ENCODE peak calls at places on chromosome 2, in five cellular contexts. A is lower lobe of right lung; O is brain microvascular endothelial cell; J is CD8-positive, alpha-beta memory T cell; X is keratinocyte. V is an unnamed sample.

GRCh38 chr2:19435815-19436214 is 77.4 kb upstream of the OSR1 start:
- DNase-seq in X (no peak), A (no peak), J (no peak), O (no peak), V (no peak)

GRCh38 chr2:157329524-157329923 is 3.9 kb upstream of the ERMN start:
- DNase-seq in A (no peak), O (no peak), X (no peak), J (no peak), V (no peak)

GRCh38 chr2:152647417-152648010 is 69.7 kb downstream of the PRPF40A start:
- DNase-seq in J (no peak), O (no peak), X (no peak), A (peak), V (no peak)

GRCh38 chr2:26529406-26530070 is 51.6 kb upstream of the OTOF start:
- DNase-seq in X (no peak), O (no peak), A (no peak), J (no peak), V (no peak)

GRCh38 chr2:119425620-119426395 is 5.8 kb upstream of the TMEM37 start:
- DNase-seq in A (no peak), X (no peak), J (no peak), O (no peak), V (no peak)

GRCh38 chr2:220579452-220579851 is 952.0 kb downstream of the SLC4A3 start:
- DNase-seq in X (no peak), O (no peak), J (no peak), A (no peak), V (no peak)

GRCh38 chr2:26033270-26033768 is 565 bp upstream of the RAB10 start:
- DNase-seq in O (peak), X (peak), J (no peak), A (peak), V (peak)

GRCh38 chr2:175976758-175977157 is 25.3 kb downstream of the LNPK start:
- DNase-seq in J (no peak), A (no peak), X (no peak), O (peak), V (no peak)

GRCh38 chr2:113198790-113199612 is 25.2 kb downstream of the PSD4 start:
- DNase-seq in J (peak), A (peak), X (no peak), O (peak), V (peak)

GRCh38 chr2:167509585-167509984 is 621.3 kb downstream of the XIRP2 start:
- DNase-seq in J (no peak), O (peak), X (no peak), A (no peak), V (peak)

GRCh38 chr2:10915731-10916331 is 4.1 kb downstream of the KCNF1 start:
- DNase-seq in O (no peak), X (no peak), A (no peak), J (no peak), V (no peak)

GRCh38 chr2:129903586-129904425 is 75.7 kb upstream of the RAB6C start:
- DNase-seq in J (no peak), O (no peak), A (no peak), X (no peak), V (no peak)

GRCh38 chr2:74958277-74959105 is at the start of gene POLE4:
- DNase-seq in X (peak), J (peak), O (peak), A (peak), V (peak)

GRCh38 chr2:19474128-19474527 is 115.7 kb upstream of the OSR1 start:
- DNase-seq in A (no peak), O (no peak), X (no peak), J (peak), V (peak)

GRCh38 chr2:205892141-205893064 is 193.6 kb downstream of the INO80D start:
- DNase-seq in A (peak), J (peak), O (no peak), X (peak), V (no peak)

GRCh38 chr2:136495636-136496035 is 269.7 kb upstream of the THSD7B start:
- DNase-seq in X (no peak), A (no peak), J (no peak), O (no peak), V (no peak)

GRCh38 chr2:42202299-42203008 is 33.3 kb downstream of the EML4 start:
- DNase-seq in A (no peak), X (no peak), J (no peak), O (peak), V (no peak)

GRCh38 chr2:9656270-9656766 is 25.5 kb upstream of the YWHAQ start:
- DNase-seq in A (no peak), X (no peak), J (no peak), O (peak), V (peak)

GRCh38 chr2:17627434-17627833 is 86.9 kb downstream of the VSNL1 start:
- DNase-seq in J (no peak), A (no peak), X (no peak), O (no peak), V (no peak)

GRCh38 chr2:84888401-84889276 is 7.8 kb upstream of the TRABD2A start:
- DNase-seq in J (peak), A (no peak), O (peak), X (no peak), V (no peak)

GRCh38 chr2:156537147-156537546 is 101.0 kb downstream of the GPD2 start:
- DNase-seq in J (no peak), A (no peak), O (peak), X (no peak), V (no peak)

GRCh38 chr2:9065901-9066300 is 62.4 kb upstream of the MBOAT2 start:
- DNase-seq in J (no peak), A (no peak), O (no peak), X (no peak), V (no peak)

GRCh38 chr2:124915567-124915966 is 890.5 kb downstream of the CNTNAP5 start:
- DNase-seq in J (no peak), A (no peak), O (no peak), X (no peak), V (no peak)

GRCh38 chr2:138652378-138652777 is 127.8 kb downstream of the NXPH2 start:
- DNase-seq in O (peak), X (no peak), A (no peak), J (no peak), V (peak)

GRCh38 chr2:56185101-56185581 is 1.4 kb downstream of the CCDC85A start:
- DNase-seq in J (no peak), O (no peak), A (no peak), X (no peak), V (no peak)

GRCh38 chr2:72526623-72527022 is 299.2 kb downstream of the EXOC6B start:
- DNase-seq in X (no peak), J (no peak), A (no peak), O (no peak), V (no peak)

GRCh38 chr2:177543007-177543760 is 150.6 kb downstream of the AGPS start:
- DNase-seq in O (peak), A (no peak), X (no peak), J (no peak), V (no peak)

GRCh38 chr2:121256720-121257475 is 28.1 kb downstream of the TFCP2L1 start:
- DNase-seq in J (no peak), O (no peak), X (no peak), A (no peak), V (no peak)

GRCh38 chr2:112634874-112635157 is 10.9 kb upstream of the SLC20A1 start:
- DNase-seq in A (no peak), J (no peak), O (no peak), X (no peak), V (no peak)

GRCh38 chr2:187541086-187542085 is 12.8 kb downstream of the TFPI start:
- DNase-seq in J (no peak), O (peak), A (no peak), X (no peak), V (no peak)

GRCh38 chr2:148726228-148726627 is 81.7 kb downstream of the EPC2 start:
- DNase-seq in A (no peak), O (no peak), X (no peak), J (no peak), V (no peak)

GRCh38 chr2:184030978-184031377 is 567.4 kb upstream of the ZNF804A start:
- DNase-seq in O (no peak), A (no peak), X (no peak), J (no peak), V (no peak)

GRCh38 chr2:221567231-221567760 is 4.8 kb downstream of the EPHA4 start:
- DNase-seq in A (no peak), X (no peak), J (no peak), O (no peak), V (no peak)

GRCh38 chr2:197908940-197909339 is 104.5 kb downstream of the PLCL1 start:
- DNase-seq in O (no peak), X (no peak), J (no peak), A (no peak), V (no peak)

GRCh38 chr2:68709421-68709911 is 25.1 kb upstream of the ARHGAP25 start:
- DNase-seq in O (peak), J (no peak), X (no peak), A (no peak), V (no peak)

GRCh38 chr2:222257645-222258044 is 41.2 kb downstream of the PAX3 start:
- DNase-seq in O (no peak), A (no peak), J (no peak), X (no peak), V (no peak)

GRCh38 chr2:63064197-63064596 is 13.6 kb downstream of the OTX1 start:
- DNase-seq in O (no peak), A (no peak), J (no peak), X (no peak), V (no peak)

GRCh38 chr2:127853667-127854066 is 4.3 kb downstream of the POLR2D start:
- DNase-seq in X (peak), J (no peak), O (peak), A (no peak), V (no peak)

GRCh38 chr2:216505133-216506106 is 6.8 kb downstream of the RPL37A start:
- DNase-seq in X (no peak), O (no peak), A (no peak), J (no peak), V (no peak)

DNA sequence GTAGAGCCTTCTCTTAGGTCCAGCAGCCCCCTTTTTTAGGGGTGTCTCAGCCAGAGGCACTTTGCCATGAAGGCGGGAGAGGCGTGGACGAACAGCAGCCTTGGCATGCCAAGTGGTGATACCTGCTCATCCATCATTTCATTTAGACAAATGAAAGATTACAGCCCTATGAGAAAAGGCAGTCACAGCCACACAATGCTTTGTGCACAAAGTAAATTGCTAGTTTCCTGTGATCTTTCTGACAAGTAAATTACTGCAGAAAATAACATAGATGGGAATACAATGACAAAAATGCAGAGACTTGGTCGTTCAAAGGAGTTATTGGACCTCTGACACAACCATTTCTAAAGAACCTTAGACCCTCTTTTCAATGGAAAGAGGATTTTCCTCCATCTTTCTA is 94.9 kb downstream of the RND3 start:
- DNase-seq in A (no peak), J (no peak), X (no peak), O (no peak), V (no peak)
- H3K27ac ChIP-seq in A (no peak), J (no peak), X (no peak), O (no peak), V (no peak)

GRCh38 chr2:195595825-195596224 is 61.2 kb upstream of the SLC39A10 start:
- DNase-seq in J (no peak), O (no peak), X (no peak), A (no peak), V (no peak)
- H3K27ac ChIP-seq in J (no peak), O (no peak), X (no peak), A (no peak), V (no peak)

GRCh38 chr2:200861617-200862016 is 2.8 kb downstream of the CLK1 start:
- DNase-seq in J (no peak), A (no peak), O (no peak), X (no peak), V (no peak)
- H3K27ac ChIP-seq in J (peak), A (peak), O (peak), X (peak), V (peak)

DNA sequence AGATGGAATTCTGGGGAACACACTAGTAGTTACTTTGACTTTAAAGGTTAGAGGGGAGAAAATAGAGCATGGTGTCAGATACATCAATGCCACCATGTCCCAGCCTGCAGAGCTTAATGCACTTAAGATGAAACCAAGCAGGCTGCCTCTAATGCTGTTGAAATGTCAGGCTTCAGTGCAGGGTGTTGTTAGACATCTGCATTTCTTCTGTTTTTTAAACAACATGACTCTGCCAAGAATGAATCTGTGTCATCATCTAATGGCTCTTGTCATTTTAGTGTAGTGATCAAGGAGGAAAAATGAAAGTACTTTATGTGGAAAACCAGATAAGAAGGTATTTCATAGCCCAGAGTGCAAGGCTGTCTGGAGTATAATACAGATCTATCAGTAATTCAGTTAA is 29.9 kb downstream of the LYPD1 start:
- DNase-seq in J (no peak), O (no peak), X (no peak), A (no peak), V (no peak)
- H3K27ac ChIP-seq in J (no peak), O (no peak), X (no peak), A (no peak), V (no peak)

GRCh38 chr2:45220227-45220626 is 211.0 kb upstream of the SIX2 start:
- DNase-seq in A (no peak), X (no peak), O (no peak), J (no peak), V (no peak)

GRCh38 chr2:45224996-45225380 is 215.7 kb upstream of the SIX2 start:
- DNase-seq in A (no peak), X (no peak), J (no peak), O (no peak), V (no peak)

GRCh38 chr2:45227347-45227746 is 218.1 kb upstream of the SIX2 start:
- DNase-seq in O (no peak), X (no peak), A (no peak), J (no peak), V (no peak)

GRCh38 chr2:45223531-45223930 is 214.3 kb upstream of the SIX2 start:
- DNase-seq in J (no peak), A (no peak), X (no peak), O (no peak), V (no peak)

GRCh38 chr2:45224321-45224995 is 215.2 kb upstream of the SIX2 start:
- DNase-seq in A (no peak), J (no peak), O (no peak), X (no peak), V (no peak)
- H3K27ac ChIP-seq in A (no peak), J (no peak), O (no peak), X (no peak), V (no peak)

GRCh38 chr2:200253631-200254030 is 52.9 kb upstream of the SPATS2L start:
- DNase-seq in A (no peak), O (peak), X (no peak), J (no peak), V (no peak)

GRCh38 chr2:200257570-200257969 is 48.9 kb upstream of the SPATS2L start:
- DNase-seq in A (no peak), O (no peak), J (no peak), X (no peak), V (no peak)

GRCh38 chr2:200255549-200255948 is 50.9 kb upstream of the SPATS2L start:
- DNase-seq in J (no peak), O (no peak), A (no peak), X (no peak), V (no peak)

GRCh38 chr2:200254788-200255187 is 51.7 kb upstream of the SPATS2L start:
- DNase-seq in A (no peak), J (no peak), X (no peak), O (no peak), V (no peak)

GRCh38 chr2:200252661-200253067 is 53.8 kb upstream of the SPATS2L start:
- DNase-seq in A (no peak), X (no peak), O (peak), J (no peak), V (no peak)
- H3K27ac ChIP-seq in A (no peak), X (no peak), O (peak), J (no peak), V (no peak)

GRCh38 chr2:191384829-191385228 is 139.6 kb downstream of the MYO1B start:
- DNase-seq in J (no peak), X (no peak), O (no peak), A (no peak), V (no peak)

GRCh38 chr2:191383486-191383885 is 138.3 kb downstream of the MYO1B start:
- DNase-seq in J (no peak), A (no peak), O (no peak), X (no peak), V (no peak)

GRCh38 chr2:191389288-191389687 is 144.1 kb downstream of the MYO1B start:
- DNase-seq in X (no peak), A (no peak), J (no peak), O (no peak), V (no peak)

GRCh38 chr2:191385416-191386160 is 140.4 kb downstream of the MYO1B start:
- DNase-seq in A (no peak), J (no peak), O (no peak), X (no peak), V (no peak)

GRCh38 chr2:191386938-191387536 is 141.8 kb downstream of the MYO1B start:
- DNase-seq in A (no peak), J (no peak), O (peak), X (no peak), V (no peak)
- H3K27ac ChIP-seq in A (no peak), J (no peak), O (peak), X (peak), V (peak)

GRCh38 chr2:98514096-98514639 is 69.5 kb downstream of the INPP4A start:
- DNase-seq in J (no peak), A (no peak), X (no peak), O (no peak), V (no peak)
- H3K27ac ChIP-seq in J (no peak), A (no peak), X (no peak), O (no peak), V (no peak)

V was measured in epithelial cell of prostate.